ENCODE peak calls at places on chromosome 15, in seven cellular contexts. G is activated T-helper 9 cell treated with anti-CD3 and anti-CD28 coated beads, Interleukin-2, amount 50 U/mL, for 16 hours; N is SJSA1; V is HCT116; K is activated CD8-positive, alpha-beta T cell treated with anti-CD3 and anti-CD28 coated beads for 36 hours; B is activated gamma-delta T cell treated with Interleukin-2 at 50 U/mL for 16 hours; Q is CD8-positive, alpha-beta T cell. I is an unnamed sample.

GRCh38 chr15:27473846-27474245 is 502.9 kb downstream of the GABRG3 start:
- DNase-seq in Q (no peak), N (no peak), V (no peak), G (no peak), B (no peak), K (no peak), I (no peak)

GRCh38 chr15:29003446-29004233 is 117.9 kb downstream of the APBA2 start:
- DNase-seq in G (no peak), V (no peak), K (peak), B (peak), N (no peak), Q (peak), I (no peak)

GRCh38 chr15:89628791-89629715 is 26.2 kb downstream of the KIF7 start:
- DNase-seq in G (no peak), K (no peak), N (no peak), Q (peak), V (no peak), B (no peak), I (no peak)

GRCh38 chr15:31552482-31553099 is 226.0 kb downstream of the KLF13 start:
- DNase-seq in B (no peak), N (no peak), G (no peak), K (no peak), V (no peak), Q (no peak), I (no peak)

GRCh38 chr15:62605292-62605691 is 437.3 kb upstream of the TPM1 start:
- DNase-seq in N (no peak), K (no peak), V (no peak), Q (no peak), G (no peak), B (no peak), I (no peak)

GRCh38 chr15:60507596-60508424 is 28.9 kb upstream of the ICE2 start:
- DNase-seq in V (peak), Q (peak), B (peak), K (peak), N (peak), G (peak), I (peak)

GRCh38 chr15:74179101-74179841 is 5.8 kb downstream of the ISLR start:
- DNase-seq in B (no peak), G (no peak), V (no peak), Q (no peak), K (no peak), N (peak), I (no peak)

GRCh38 chr15:101033801-101034200 is 114.6 kb downstream of the LRRK1 start:
- DNase-seq in Q (no peak), K (no peak), V (no peak), G (no peak), B (no peak), N (no peak), I (no peak)

GRCh38 chr15:43230640-43231115 is 9.9 kb upstream of the EPB42 start:
- DNase-seq in V (no peak), G (no peak), B (no peak), N (no peak), Q (no peak), K (no peak), I (no peak)

GRCh38 chr15:65095011-65095746 is 18.6 kb downstream of the KBTBD13 start:
- DNase-seq in K (no peak), N (no peak), B (no peak), V (no peak), G (no peak), Q (no peak), I (no peak)